ENCODE peak calls at places on chromosomes 2 and 18, in six cellular contexts. Z, A, Y, G, I and N are unnamed samples.

GRCh38 chr2:231393149-231394131 is 2.1 kb upstream of the B3GNT7 start:
- DNase-seq in Z (no peak), A (no peak), Y (no peak), G (no peak), I (no peak), N (no peak)

GRCh38 chr2:187319441-187320108 is 128.5 kb downstream of the CALCRL start:
- DNase-seq in Z (no peak), A (no peak), Y (no peak), G (no peak), I (no peak), N (no peak)

GRCh38 chr2:30683240-30683956 is 123.8 kb downstream of the CAPN13 start:
- DNase-seq in Z (no peak), A (peak), Y (no peak), G (no peak), I (no peak), N (no peak)

GRCh38 chr2:112472547-112473263 is 9.3 kb upstream of the TTL start:
- DNase-seq in Z (no peak), A (no peak), Y (no peak), G (no peak), I (no peak), N (no peak)

GRCh38 chr2:48906640-48907039 is 151.1 kb upstream of the LHCGR start:
- DNase-seq in Z (no peak), A (no peak), Y (no peak), G (no peak), I (peak), N (no peak)

GRCh38 chr2:239033801-239034560 is 186.1 kb downstream of the TWIST2 start:
- DNase-seq in Z (no peak), A (no peak), Y (no peak), G (no peak), I (no peak), N (no peak)

GRCh38 chr2:189260361-189260761 is 80.8 kb upstream of the COL5A2 start:
- DNase-seq in Z (no peak), A (no peak), Y (no peak), G (no peak), I (no peak), N (no peak)

GRCh38 chr2:75100011-75100680 is 99.2 kb downstream of the TACR1 start:
- DNase-seq in Z (peak), A (no peak), Y (no peak), G (no peak), I (no peak), N (peak)

GRCh38 chr2:97911210-97911921 is 84.4 kb downstream of the TMEM131 start:
- DNase-seq in Z (no peak), A (peak), Y (no peak), G (no peak), I (no peak), N (no peak)

GRCh38 chr2:47034973-47035609 is 119.5 kb upstream of the MCFD2 start:
- DNase-seq in Z (no peak), A (peak), Y (no peak), G (no peak), I (peak), N (no peak)

GRCh38 chr2:101467306-101467705 is 7.6 kb downstream of the RFX8 start:
- DNase-seq in Z (no peak), A (no peak), Y (no peak), G (no peak), I (no peak), N (no peak)

GRCh38 chr2:65381607-65382032 is 50.8 kb downstream of the SPRED2 start:
- DNase-seq in Z (no peak), A (no peak), Y (no peak), G (no peak), I (no peak), N (no peak)

GRCh38 chr2:181104512-181105121 is 124.2 kb downstream of the UBE2E3 start:
- DNase-seq in Z (no peak), A (peak), Y (no peak), G (peak), I (no peak), N (peak)

GRCh38 chr2:239302808-239303557 is 97.8 kb downstream of the HDAC4 start:
- DNase-seq in Z (no peak), A (no peak), Y (peak), G (peak), I (no peak), N (no peak)

GRCh38 chr2:237860273-237860935 is 981 bp downstream of the RAMP1 start:
- DNase-seq in Z (no peak), A (no peak), Y (peak), G (no peak), I (no peak), N (no peak)

GRCh38 chr18:10518595-10519273 is 7.1 kb upstream of the NAPG start:
- DNase-seq in Z (no peak), A (no peak), Y (peak), G (no peak), I (peak), N (no peak)

GRCh38 chr2:105488198-105488757 is 89.4 kb upstream of the FHL2 start:
- DNase-seq in Z (no peak), A (no peak), Y (no peak), G (no peak), I (peak), N (no peak)

GRCh38 chr2:9657731-9658130 is 26.9 kb upstream of the YWHAQ start:
- DNase-seq in Z (no peak), A (no peak), Y (no peak), G (no peak), I (no peak), N (no peak)

GRCh38 chr2:159362816-159363251 is 76.3 kb upstream of the WDSUB1 start:
- DNase-seq in Z (no peak), A (no peak), Y (no peak), G (no peak), I (no peak), N (no peak)